ENCODE peak calls at places on chromosome 1, in four cellular contexts. S is IMR-90, V is GM12878, L is H1. N is an unnamed sample.
A peak's percentile ranks its signal among the peaks of the same experiment; 100 is the strongest.

GRCh38 chr1:32791881-32792280 is 25.3 kb downstream of the YARS1 start:
- DNase-seq in V (no peak), L (no peak), S (peak; percentile 60), N (no peak)

GRCh38 chr1:16888806-16889178 is 7.0 kb upstream of the RNU1-2 start:
- DNase-seq in V (no peak), L (no peak), S (no peak), N (no peak)

GRCh38 chr1:69993787-69994186 is 211.6 kb downstream of the LRRC40 start:
- DNase-seq in V (no peak), S (no peak), L (no peak), N (no peak)

GRCh38 chr1:44609412-44609767 is 64.9 kb downstream of the TMEM53 start:
- DNase-seq in S (peak; percentile 44), V (no peak), L (peak; percentile 93), N (peak; percentile 86)

GRCh38 chr1:184513966-184514365 is 127.1 kb downstream of the C1orf21 start:
- DNase-seq in L (no peak), V (no peak), S (peak; percentile 71), N (no peak)

GRCh38 chr1:53582211-53583020 is 123.2 kb downstream of the DMRTB1 start:
- DNase-seq in V (no peak), S (no peak), L (no peak), N (peak; percentile 29)

GRCh38 chr1:8161546-8162110 is 135.5 kb upstream of the ERRFI1 start:
- DNase-seq in V (no peak), L (no peak), S (no peak), N (no peak)

GRCh38 chr1:215523906-215524305 is 43.2 kb upstream of the KCTD3 start:
- DNase-seq in S (peak; percentile 45), V (no peak), L (no peak), N (no peak)

GRCh38 chr1:182784556-182785171 is 4.9 kb upstream of the NPL start:
- DNase-seq in V (no peak), S (peak; percentile 50), L (no peak), N (peak; percentile 38)

GRCh38 chr1:5998051-5998905 is 6.1 kb upstream of the NPHP4 start:
- DNase-seq in V (no peak), L (no peak), S (no peak), N (no peak)

GRCh38 chr1:231421616-231421970 is 494 bp downstream of the EGLN1 start:
- DNase-seq in L (peak; percentile 71), S (peak; percentile 43), V (no peak), N (no peak)

GRCh38 chr1:153540394-153541361 is at the start of gene S100A5:
- DNase-seq in V (no peak), S (peak; percentile 55), L (no peak), N (no peak)

GRCh38 chr1:2544875-2545638 is 11.1 kb upstream of the TNFRSF14 start:
- DNase-seq in L (no peak), V (no peak), S (no peak), N (peak; percentile 80)

DNA sequence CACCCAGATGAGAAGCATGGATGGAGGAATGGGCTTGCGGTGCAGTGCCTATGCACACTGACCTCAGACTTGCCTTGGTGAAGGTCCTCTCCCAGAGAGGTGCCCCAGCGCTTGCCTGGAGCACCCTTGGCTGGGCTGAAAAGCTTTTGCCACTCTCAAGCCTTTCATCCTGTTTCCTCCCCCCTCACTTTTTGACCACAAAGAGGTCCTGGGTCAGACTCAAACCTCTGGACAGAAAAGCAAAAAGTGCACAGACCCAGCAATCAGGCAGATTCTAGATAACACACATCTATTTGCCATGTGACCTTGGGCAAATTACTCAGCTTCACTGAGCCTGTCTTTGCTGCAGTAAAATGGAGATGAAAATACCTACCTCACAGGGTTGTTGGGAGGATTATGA is 7.3 kb downstream of the TMEM35B start:
- DNase-seq in L (no peak), S (no peak), V (no peak), N (no peak)
- TF ChIP-seq CHD1 in L (no peak), S (no peak), V (no peak), N (no peak)

GRCh38 chr1:29200905-29201594 is 19.4 kb upstream of the SRSF4 start:
- DNase-seq in L (no peak), S (peak; percentile 50), V (no peak), N (no peak)

GRCh38 chr1:29196863-29197589 is 15.3 kb upstream of the SRSF4 start:
- DNase-seq in V (no peak), S (peak; percentile 98), L (no peak), N (no peak)

GRCh38 chr1:29197993-29198392 is 16.3 kb upstream of the SRSF4 start:
- DNase-seq in V (no peak), S (no peak), L (no peak), N (no peak)

GRCh38 chr1:29195875-29196274 is 14.2 kb upstream of the SRSF4 start:
- DNase-seq in V (no peak), L (no peak), S (no peak), N (no peak)

DNA sequence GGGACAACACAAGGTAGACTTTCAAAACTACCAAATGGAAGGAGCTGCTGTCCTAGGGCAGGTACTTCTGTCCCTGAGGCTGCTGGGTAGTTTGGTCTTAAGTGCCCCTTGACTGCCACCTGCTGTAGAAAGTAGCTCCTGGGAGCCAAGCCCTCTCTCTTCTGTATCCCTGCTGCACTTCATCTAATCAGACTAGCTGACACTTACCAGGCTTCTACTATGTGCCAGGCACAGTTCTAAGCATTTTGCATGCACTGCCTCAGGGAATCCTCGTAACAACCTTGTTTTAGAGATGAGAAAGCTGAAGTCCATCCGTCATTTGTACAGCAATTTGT is 15.9 kb upstream of the SRSF4 start:
- DNase-seq in S (peak; percentile 62), L (no peak), V (no peak), N (peak; percentile 71)
- H3K9ac ChIP-seq in S (no peak overlapping the region), L (no peak overlapping the region), V (no peak overlapping the region), N (no peak overlapping the region)

GRCh38 chr1:151061704-151062103 is 1.5 kb downstream of the MLLT11 start:
- DNase-seq in S (no peak), L (no peak), V (no peak), N (no peak)
- TF ChIP-seq CHD1 in S (no peak), L (no peak), V (no peak), N (no peak)

GRCh38 chr1:169151338-169151837 is 44.9 kb downstream of the ATP1B1 start:
- DNase-seq in L (no peak), S (no peak), V (no peak), N (no peak)
- H3K9ac ChIP-seq in L (no peak overlapping the region), S (no peak overlapping the region), V (no peak overlapping the region), N (no peak overlapping the region)

GRCh38 chr1:117527566-117528102 is 78.2 kb upstream of the TENT5C start:
- DNase-seq in S (peak; percentile 66), V (no peak), L (no peak), N (no peak)
- TF ChIP-seq CHD1 in S (no peak), V (no peak), L (no peak), N (no peak)

GRCh38 chr1:227312364-227313025 is 5.8 kb downstream of the CDC42BPA start:
- DNase-seq in S (no peak), L (no peak), V (no peak), N (peak; percentile 72)

GRCh38 chr1:227315500-227316346 is 2.6 kb downstream of the CDC42BPA start:
- DNase-seq in S (peak; percentile 70), L (no peak), V (no peak), N (no peak)

GRCh38 chr1:227311389-227312001 is 6.8 kb downstream of the CDC42BPA start:
- DNase-seq in L (no peak), V (no peak), S (no peak), N (no peak)

GRCh38 chr1:227316456-227316855 is 1.8 kb downstream of the CDC42BPA start:
- DNase-seq in S (no peak), L (no peak), V (no peak), N (no peak)

GRCh38 chr1:227314014-227314848 is 4.1 kb downstream of the CDC42BPA start:
- DNase-seq in V (no peak), L (no peak), S (no peak), N (no peak)
- H3K9ac ChIP-seq in V (no peak overlapping the region), L (no peak overlapping the region), S (no peak overlapping the region), N (no peak overlapping the region)

N was measured in K562.